ENCODE peak calls at places on chromosomes 1 and 21, in six cellular contexts. O, S, K, T, V and Y are unnamed samples.

GRCh38 chr1:71666609-71667008 is 585.8 kb upstream of the ZRANB2 start:
- DNase-seq in O (no peak), S (no peak), K (no peak), T (no peak), V (no peak), Y (no peak)

GRCh38 chr1:921011-921837 is 2.5 kb upstream of the SAMD11 start:
- DNase-seq in O (peak; percentile 71), S (peak; percentile 73), K (peak; percentile 69), T (no peak), V (no peak), Y (peak; percentile 71)

GRCh38 chr1:200445213-200445612 is 35.4 kb upstream of the ZNF281 start:
- DNase-seq in O (no peak), S (no peak), K (no peak), T (no peak), V (no peak), Y (no peak)

GRCh38 chr21:16195476-16195875 is 465.7 kb downstream of the USP25 start:
- DNase-seq in O (peak; percentile 39), S (no peak), K (no peak), T (no peak), V (no peak), Y (no peak)

GRCh38 chr1:108592030-108592759 is 32.3 kb downstream of the EEIG2 start:
- DNase-seq in O (no peak), S (no peak), K (no peak), T (no peak), V (no peak), Y (no peak)

GRCh38 chr1:6001992-6002576 is 9.9 kb upstream of the NPHP4 start:
- DNase-seq in O (no peak), S (no peak), K (peak; percentile 40), T (no peak), V (no peak), Y (peak; percentile 41)

GRCh38 chr1:224544711-224545110 is 71.4 kb upstream of the CNIH3 start:
- DNase-seq in O (no peak), S (no peak), K (no peak), T (no peak), V (peak; percentile 37), Y (no peak)

GRCh38 chr1:198101716-198102453 is 54.9 kb upstream of the NEK7 start:
- DNase-seq in O (no peak), S (no peak), K (no peak), T (no peak), V (no peak), Y (no peak)

GRCh38 chr1:54882483-54882882 is 4.5 kb downstream of the DHCR24 start:
- DNase-seq in O (peak; percentile 69), S (no peak), K (no peak), T (no peak), V (no peak), Y (no peak)

GRCh38 chr1:107196973-107197562 is 56.2 kb downstream of the NTNG1 start:
- DNase-seq in O (peak; percentile 49), S (no peak), K (no peak), T (no peak), V (no peak), Y (peak; percentile 47)

GRCh38 chr21:14306143-14306907 is 76.6 kb downstream of the HSPA13 start:
- DNase-seq in O (peak; percentile 26), S (no peak), K (no peak), T (no peak), V (no peak), Y (no peak)

GRCh38 chr21:46604975-46605758 is at the start of gene S100B:
- DNase-seq in O (no peak), S (no peak), K (no peak), T (peak; percentile 56), V (no peak), Y (no peak)

GRCh38 chr1:89022167-89022959 is at the start of gene GBP3:
- DNase-seq in O (no peak), S (no peak), K (no peak), T (no peak), V (no peak), Y (no peak)

GRCh38 chr1:226778657-226779058 is 39.6 kb upstream of the ITPKB start:
- DNase-seq in O (no peak), S (no peak), K (peak; percentile 29), T (no peak), V (no peak), Y (no peak)

GRCh38 chr1:47774986-47775834 is 222.0 kb downstream of the TRABD2B start:
- DNase-seq in O (no peak), S (no peak), K (no peak), T (no peak), V (no peak), Y (no peak)

GRCh38 chr1:15975358-15975804 is 520 bp downstream of the ZBTB17 start:
- DNase-seq in O (peak; percentile 44), S (no peak), K (peak; percentile 31), T (no peak), V (no peak), Y (peak; percentile 64)

GRCh38 chr1:106278706-106279105 is 777.8 kb upstream of the PRMT6 start:
- DNase-seq in O (no peak), S (no peak), K (no peak), T (no peak), V (no peak), Y (no peak)

GRCh38 chr1:193349046-193349535 is 162.7 kb upstream of the B3GALT2 start:
- DNase-seq in O (no peak), S (no peak), K (no peak), T (no peak), V (no peak), Y (no peak)

GRCh38 chr1:1541956-1542765 is 1.7 kb upstream of the TMEM240 start:
- DNase-seq in O (no peak), S (no peak), K (no peak), T (no peak), V (no peak), Y (no peak)

GRCh38 chr1:54571803-54572202 is 23.8 kb downstream of the ACOT11 start:
- DNase-seq in O (no peak), S (no peak), K (no peak), T (no peak), V (no peak), Y (no peak)

GRCh38 chr1:43108080-43108479 is 64.0 kb downstream of the EBNA1BP2 start:
- DNase-seq in O (no peak), S (no peak), K (no peak), T (no peak), V (no peak), Y (no peak)

GRCh38 chr1:5917591-5918274 is 74.5 kb downstream of the NPHP4 start:
- DNase-seq in O (no peak), S (no peak), K (no peak), T (no peak), V (peak; percentile 39), Y (no peak)

GRCh38 chr1:187491082-187491720 is 662.5 kb downstream of the PLA2G4A start:
- DNase-seq in O (peak; percentile 74), S (no peak), K (no peak), T (no peak), V (no peak), Y (no peak)

GRCh38 chr1:38102576-38102975 is 56.0 kb upstream of the POU3F1 start:
- DNase-seq in O (no peak), S (no peak), K (no peak), T (no peak), V (no peak), Y (no peak)

GRCh38 chr21:43930074-43930847 is 65.2 kb downstream of the AGPAT3 start:
- DNase-seq in O (no peak), S (no peak), K (no peak), T (no peak), V (no peak), Y (no peak)

GRCh38 chr21:45281411-45282282 is 6.0 kb downstream of the POFUT2 start:
- DNase-seq in O (no peak), S (peak; percentile 20), K (peak; percentile 17), T (peak; percentile 10), V (no peak), Y (no peak)

GRCh38 chr1:85230305-85230977 is 29.0 kb downstream of the C1orf52 start:
- DNase-seq in O (peak; percentile 17), S (no peak), K (no peak), T (no peak), V (no peak), Y (no peak)

GRCh38 chr1:53625766-53626520 is 113.0 kb downstream of the GLIS1 start:
- DNase-seq in O (no peak), S (peak; percentile 4), K (no peak), T (no peak), V (peak; percentile 90), Y (no peak)

GRCh38 chr1:163709636-163710035 is 387.9 kb downstream of the NUF2 start:
- DNase-seq in O (no peak), S (no peak), K (no peak), T (no peak), V (no peak), Y (no peak)

GRCh38 chr1:39818482-39818881 is 29.8 kb upstream of the BMP8B start:
- DNase-seq in O (no peak), S (no peak), K (peak; percentile 88), T (no peak), V (no peak), Y (peak; percentile 89)

GRCh38 chr1:20138346-20138745 is 777 bp upstream of the PLA2G2F start:
- DNase-seq in O (no peak), S (no peak), K (no peak), T (no peak), V (no peak), Y (no peak)

GRCh38 chr1:56524263-56524662 is 55.1 kb downstream of the PLPP3 start:
- DNase-seq in O (no peak), S (no peak), K (no peak), T (no peak), V (no peak), Y (no peak)
- H3K4me1 ChIP-seq in O (no peaks in the 10 kb centered on the region), S (peaks cover 30% of the 10 kb centered on the region), K (peaks cover 29% of the 10 kb centered on the region), T (no peaks in the 10 kb centered on the region), V (peaks cover 72% of the 10 kb centered on the region), Y (peaks cover 35% of the 10 kb centered on the region)

GRCh38 chr1:159783724-159784123 is 3.0 kb downstream of the DUSP23 start:
- DNase-seq in O (no peak), S (no peak), K (no peak), T (no peak), V (no peak), Y (no peak)
- TF ChIP-seq POLR2A in O (no peak), S (no peak), K (no peak), T (no peak), V (no peak), Y (no peak)

DNA sequence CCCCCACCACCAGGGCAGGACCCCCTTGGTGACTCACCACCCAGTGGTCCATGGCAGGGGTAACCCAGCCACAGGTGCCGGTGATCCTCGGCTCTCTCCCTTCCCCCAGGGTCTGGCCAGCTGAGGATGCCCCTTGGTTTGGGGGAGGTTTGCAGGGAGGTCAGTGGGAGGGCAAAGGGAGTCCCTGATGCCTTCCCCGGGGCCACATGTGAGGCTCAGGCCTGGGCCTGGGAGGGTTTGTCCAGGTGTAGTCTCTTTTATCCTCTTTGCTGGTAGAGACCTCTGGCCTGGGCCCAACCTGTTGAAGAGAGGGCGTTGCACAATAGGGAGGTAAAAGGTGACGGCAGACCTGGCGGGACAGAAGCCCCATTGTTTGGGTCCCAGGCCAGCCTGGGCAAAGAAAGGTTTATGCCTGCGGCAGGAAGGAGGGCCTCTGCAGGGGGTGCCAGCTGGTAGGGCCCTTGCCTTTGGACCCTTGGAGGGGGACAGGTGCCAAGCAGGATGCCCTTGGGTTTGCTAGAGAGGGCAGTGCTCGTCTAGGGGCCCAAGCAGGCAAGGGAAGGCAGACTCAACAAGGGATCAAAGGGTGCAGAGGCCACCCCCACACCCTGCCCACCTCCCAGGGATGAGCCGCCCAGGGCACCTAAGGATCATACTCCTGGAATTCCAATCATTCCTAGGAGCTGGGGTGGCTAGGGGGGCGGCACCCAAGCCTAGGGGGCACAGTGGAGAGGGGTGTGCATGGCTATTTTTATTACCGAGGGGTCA is 758 bp upstream of the TINAGL1 start:
- DNase-seq in O (no peak), S (no peak), K (peak; percentile 91), T (no peak), V (no peak), Y (no peak)
- H3K4me1 ChIP-seq in O (peaks cover 66% of the 10 kb centered on the region), S (peaks cover 26% of the 10 kb centered on the region), K (peaks cover 54% of the 10 kb centered on the region), T (no peaks in the 10 kb centered on the region), V (peaks cover 49% of the 10 kb centered on the region), Y (peaks cover 9% of the 10 kb centered on the region)

GRCh38 chr1:204453141-204453772 is 41.3 kb downstream of the PIK3C2B start:
- DNase-seq in O (no peak), S (no peak), K (peak; percentile 46), T (no peak), V (no peak), Y (peak; percentile 83)
- TF ChIP-seq POLR2A in O (no peak), S (no peak), K (no peak), T (no peak), V (no peak), Y (no peak)